ENCODE peak calls at places on chromosomes 1 and 21, in seven cellular contexts. X, F, Z, P, D, R and H are unnamed samples.
A peak's percentile ranks its signal among the peaks of the same experiment; 100 is the strongest.

GRCh38 chr1:10155087-10155712 is 55.2 kb upstream of the KIF1B start:
- DNase-seq in X (no peak), F (no peak), Z (no peak), P (no peak), D (no peak), R (no peak), H (no peak)

GRCh38 chr1:227192163-227192562 is 126.1 kb downstream of the CDC42BPA start:
- DNase-seq in X (no peak), F (peak; percentile 8), Z (peak; percentile 29), P (peak; percentile 75), D (peak; percentile 23), R (no peak), H (peak; percentile 87)

GRCh38 chr1:237671262-237671661 is 219.5 kb downstream of the ZP4 start:
- DNase-seq in X (no peak), F (no peak), Z (no peak), P (no peak), D (no peak), R (no peak), H (no peak)

GRCh38 chr1:37549341-37549740 is 4.8 kb downstream of the SNIP1 start:
- DNase-seq in X (no peak), F (no peak), Z (no peak), P (no peak), D (no peak), R (no peak), H (no peak)

GRCh38 chr1:187038789-187039188 is 210.0 kb downstream of the PLA2G4A start:
- DNase-seq in X (no peak), F (no peak), Z (no peak), P (no peak), D (no peak), R (no peak), H (peak; percentile 55)

GRCh38 chr1:205350626-205351235 is 6.0 kb downstream of the KLHDC8A start:
- DNase-seq in X (no peak), F (no peak), Z (no peak), P (no peak), D (no peak), R (no peak), H (no peak)

GRCh38 chr1:236024655-236025054 is 40.2 kb downstream of the NID1 start:
- DNase-seq in X (no peak), F (no peak), Z (no peak), P (no peak), D (no peak), R (no peak), H (no peak)

GRCh38 chr21:46099476-46099875 is 1.6 kb downstream of the COL6A2 start:
- DNase-seq in X (no peak), F (no peak), Z (peak; percentile 28), P (peak; percentile 55), D (no peak), R (no peak), H (peak; percentile 42)

GRCh38 chr21:42390193-42390592 is 5.7 kb downstream of the TMPRSS3 start:
- DNase-seq in X (no peak), F (no peak), Z (no peak), P (no peak), D (no peak), R (no peak), H (no peak)

GRCh38 chr1:63773815-63774616 is at the start of gene ROR1:
- DNase-seq in X (peak; percentile 3), F (peak; percentile 68), Z (peak; percentile 91), P (peak; percentile 91), D (peak; percentile 72), R (peak; percentile 19), H (peak; percentile 87)

GRCh38 chr1:110538082-110538481 is 19.1 kb upstream of the KCNA10 start:
- DNase-seq in X (no peak), F (no peak), Z (no peak), P (no peak), D (no peak), R (no peak), H (no peak)

GRCh38 chr1:235043234-235043633 is 85.4 kb downstream of the TOMM20 start:
- DNase-seq in X (no peak), F (no peak), Z (no peak), P (no peak), D (no peak), R (no peak), H (no peak)

GRCh38 chr21:46323227-46323709 is 402 bp downstream of the C21orf58 start:
- DNase-seq in X (no peak), F (no peak), Z (no peak), P (no peak), D (peak; percentile 22), R (no peak), H (no peak)

GRCh38 chr1:175191654-175192053 is 922 bp downstream of the KIAA0040 start:
- DNase-seq in X (no peak), F (no peak), Z (no peak), P (peak; percentile 48), D (peak; percentile 65), R (no peak), H (peak; percentile 6)

GRCh38 chr1:212309967-212310366 is 24.8 kb downstream of the PPP2R5A start:
- DNase-seq in X (no peak), F (no peak), Z (no peak), P (no peak), D (no peak), R (no peak), H (no peak)

GRCh38 chr1:79982218-79982617 is 975.7 kb upstream of the ADGRL4 start:
- DNase-seq in X (no peak), F (no peak), Z (peak; percentile 81), P (peak; percentile 21), D (peak; percentile 1), R (no peak), H (peak; percentile 97)

GRCh38 chr1:199353906-199354305 is 673.6 kb upstream of the NR5A2 start:
- DNase-seq in X (no peak), F (no peak), Z (no peak), P (no peak), D (no peak), R (no peak), H (no peak)